ENCODE peak calls at places on chromosomes 2 and 18, in five cellular contexts. One of them, this sample, is unnamed.
A peak's percentile ranks its signal among the peaks of the same experiment; 100 is the strongest.

GRCh38 chr18:78779996-78780718 is 199.5 kb upstream of the SALL3 start:
- DNase-seq in naive B cell: no peak
- DNase-seq in NCI-H2081: no peak
- DNase-seq in anterior cingulate cortex: no peak
- DNase-seq in left kidney: peak; percentile 60
- DNase-seq in this sample: no peak

GRCh38 chr18:32552421-32553030 is 81.8 kb upstream of the GAREM1 start:
- DNase-seq in naive B cell: peak; percentile 33
- DNase-seq in NCI-H2081: peak; percentile 62
- DNase-seq in anterior cingulate cortex: no peak
- DNase-seq in left kidney: peak; percentile 69
- DNase-seq in this sample: peak; percentile 32

GRCh38 chr2:181656450-181657261 is at the start of gene CERKL:
- DNase-seq in naive B cell: no peak
- DNase-seq in NCI-H2081: no peak
- DNase-seq in anterior cingulate cortex: no peak
- DNase-seq in left kidney: peak; percentile 79
- DNase-seq in this sample: no peak

GRCh38 chr18:70671889-70672551 is 383.2 kb downstream of the SOCS6 start:
- DNase-seq in naive B cell: no peak
- DNase-seq in NCI-H2081: no peak
- DNase-seq in anterior cingulate cortex: no peak
- DNase-seq in left kidney: no peak
- DNase-seq in this sample: no peak

GRCh38 chr2:213015387-213016165 is 135.8 kb downstream of the IKZF2 start:
- DNase-seq in naive B cell: peak; percentile 34
- DNase-seq in NCI-H2081: no peak
- DNase-seq in anterior cingulate cortex: no peak
- DNase-seq in left kidney: no peak
- DNase-seq in this sample: no peak

GRCh38 chr2:166410828-166411472 is 35.2 kb upstream of the SCN9A start:
- DNase-seq in naive B cell: no peak
- DNase-seq in NCI-H2081: no peak
- DNase-seq in anterior cingulate cortex: no peak
- DNase-seq in left kidney: no peak
- DNase-seq in this sample: no peak

GRCh38 chr2:207813221-207813916 is 43.7 kb upstream of the FZD5 start:
- DNase-seq in naive B cell: no peak
- DNase-seq in NCI-H2081: peak; percentile 14
- DNase-seq in anterior cingulate cortex: peak; percentile 5
- DNase-seq in left kidney: no peak
- DNase-seq in this sample: peak; percentile 74

GRCh38 chr2:159968282-159968900 is 94.0 kb downstream of the PLA2R1 start:
- DNase-seq in naive B cell: no peak
- DNase-seq in NCI-H2081: peak; percentile 46
- DNase-seq in anterior cingulate cortex: no peak
- DNase-seq in left kidney: peak; percentile 79
- DNase-seq in this sample: peak; percentile 53

GRCh38 chr2:29482867-29483266 is 367.7 kb downstream of the CLIP4 start:
- DNase-seq in naive B cell: no peak
- DNase-seq in NCI-H2081: no peak
- DNase-seq in anterior cingulate cortex: no peak
- DNase-seq in left kidney: peak; percentile 42
- DNase-seq in this sample: no peak

GRCh38 chr18:22971038-22971437 is 37.9 kb downstream of the RBBP8 start:
- DNase-seq in naive B cell: no peak
- DNase-seq in NCI-H2081: no peak
- DNase-seq in anterior cingulate cortex: no peak
- DNase-seq in left kidney: no peak
- DNase-seq in this sample: no peak

GRCh38 chr2:216792222-216793001 is 67.5 kb downstream of the TNP1 start:
- DNase-seq in naive B cell: no peak
- DNase-seq in NCI-H2081: no peak
- DNase-seq in anterior cingulate cortex: no peak
- DNase-seq in left kidney: peak; percentile 72
- DNase-seq in this sample: no peak

GRCh38 chr2:67876176-67876575 is 186.6 kb downstream of the C1D start:
- DNase-seq in naive B cell: no peak
- DNase-seq in NCI-H2081: no peak
- DNase-seq in anterior cingulate cortex: no peak
- DNase-seq in left kidney: no peak
- DNase-seq in this sample: no peak

GRCh38 chr2:85779641-85780315 is 26.0 kb downstream of the ATOH8 start:
- DNase-seq in naive B cell: no peak
- DNase-seq in NCI-H2081: no peak
- DNase-seq in anterior cingulate cortex: no peak
- DNase-seq in left kidney: no peak
- DNase-seq in this sample: no peak

GRCh38 chr2:195535911-195536522 is 121.0 kb upstream of the SLC39A10 start:
- DNase-seq in naive B cell: peak; percentile 71
- DNase-seq in NCI-H2081: no peak
- DNase-seq in anterior cingulate cortex: no peak
- DNase-seq in left kidney: no peak
- DNase-seq in this sample: no peak

GRCh38 chr2:110115291-110116032 is at the start of gene MALL:
- DNase-seq in naive B cell: no peak
- DNase-seq in NCI-H2081: no peak
- DNase-seq in anterior cingulate cortex: no peak
- DNase-seq in left kidney: peak; percentile 86
- DNase-seq in this sample: no peak

GRCh38 chr18:6207119-6207518 is 207.6 kb downstream of the L3MBTL4 start:
- DNase-seq in naive B cell: no peak
- DNase-seq in NCI-H2081: no peak
- DNase-seq in anterior cingulate cortex: no peak
- DNase-seq in left kidney: peak; percentile 11
- DNase-seq in this sample: no peak

GRCh38 chr2:223929575-223930001 is 15.5 kb downstream of the WDFY1 start:
- DNase-seq in naive B cell: no peak
- DNase-seq in NCI-H2081: no peak
- DNase-seq in anterior cingulate cortex: no peak
- DNase-seq in left kidney: no peak
- DNase-seq in this sample: no peak

GRCh38 chr2:142180820-142181533 is 50.2 kb upstream of the LRP1B start:
- DNase-seq in naive B cell: no peak
- DNase-seq in NCI-H2081: no peak
- DNase-seq in anterior cingulate cortex: no peak
- DNase-seq in left kidney: peak; percentile 51
- DNase-seq in this sample: no peak

GRCh38 chr2:185998562-185999070 is 260.0 kb downstream of the FSIP2 start:
- DNase-seq in naive B cell: no peak
- DNase-seq in NCI-H2081: no peak
- DNase-seq in anterior cingulate cortex: no peak
- DNase-seq in left kidney: no peak
- DNase-seq in this sample: no peak

GRCh38 chr2:15693926-15694588 is 102.4 kb downstream of the DDX1 start:
- DNase-seq in naive B cell: no peak
- DNase-seq in NCI-H2081: no peak
- DNase-seq in anterior cingulate cortex: no peak
- DNase-seq in left kidney: peak; percentile 47
- DNase-seq in this sample: no peak

GRCh38 chr2:215356334-215356947 is 44.6 kb downstream of the ATIC start:
- DNase-seq in naive B cell: no peak
- DNase-seq in NCI-H2081: no peak
- DNase-seq in anterior cingulate cortex: no peak
- DNase-seq in left kidney: no peak
- DNase-seq in this sample: no peak

GRCh38 chr18:55489742-55490055 is 98.3 kb downstream of the TCF4 start:
- DNase-seq in naive B cell: peak; percentile 39
- DNase-seq in NCI-H2081: peak; percentile 61
- DNase-seq in anterior cingulate cortex: no peak
- DNase-seq in left kidney: peak; percentile 52
- DNase-seq in this sample: no peak

GRCh38 chr2:11679016-11679415 is 9.0 kb upstream of the NTSR2 start:
- DNase-seq in naive B cell: no peak
- DNase-seq in NCI-H2081: no peak
- DNase-seq in anterior cingulate cortex: no peak
- DNase-seq in left kidney: no peak
- DNase-seq in this sample: no peak

GRCh38 chr2:101887328-101887727 is 104.4 kb upstream of the IL1R2 start:
- DNase-seq in naive B cell: no peak
- DNase-seq in NCI-H2081: no peak
- DNase-seq in anterior cingulate cortex: no peak
- DNase-seq in left kidney: no peak
- DNase-seq in this sample: no peak